ENCODE peak calls at places on chromosomes 13 and 19, in five cellular contexts. One of them, this sample, is unnamed.

GRCh38 chr13:113926951-113927660 is 46.8 kb downstream of the C13orf46 start:
- DNase-seq in astrocyte of the spinal cord: no peak
- DNase-seq in A549: no peak
- DNase-seq in tibial nerve: peak; percentile 14
- DNase-seq in neural progenitor cell: no peak
- DNase-seq in this sample: no peak

GRCh38 chr19:48513289-48514122 is 1.9 kb upstream of the LMTK3 start:
- DNase-seq in neural progenitor cell: peak; percentile 92
- DNase-seq in tibial nerve: no peak
- DNase-seq in astrocyte of the spinal cord: peak; percentile 48
- DNase-seq in A549: peak; percentile 92
- DNase-seq in this sample: peak; percentile 80

GRCh38 chr13:40401911-40402776 is 264.3 kb downstream of the FOXO1 start:
- DNase-seq in neural progenitor cell: no peak
- DNase-seq in astrocyte of the spinal cord: peak; percentile 98
- DNase-seq in tibial nerve: peak; percentile 96
- DNase-seq in A549: peak; percentile 89
- DNase-seq in this sample: peak; percentile 95

GRCh38 chr19:51501594-51502263 is at the start of gene SIGLEC12:
- DNase-seq in A549: no peak
- DNase-seq in neural progenitor cell: no peak
- DNase-seq in tibial nerve: no peak
- DNase-seq in astrocyte of the spinal cord: no peak
- DNase-seq in this sample: no peak

GRCh38 chr19:56142087-56142787 is 1.1 kb downstream of the ZNF444 start:
- DNase-seq in neural progenitor cell: no peak
- DNase-seq in A549: no peak
- DNase-seq in tibial nerve: no peak
- DNase-seq in astrocyte of the spinal cord: no peak
- DNase-seq in this sample: peak; percentile 96

GRCh38 chr19:49421039-49421877 is 2.0 kb downstream of the PTH2 start:
- DNase-seq in astrocyte of the spinal cord: peak; percentile 27
- DNase-seq in tibial nerve: no peak
- DNase-seq in A549: no peak
- DNase-seq in neural progenitor cell: peak; percentile 98
- DNase-seq in this sample: peak; percentile 70

GRCh38 chr13:60146491-60146890 is 17.2 kb downstream of the DIAPH3 start:
- DNase-seq in tibial nerve: no peak
- DNase-seq in neural progenitor cell: no peak
- DNase-seq in astrocyte of the spinal cord: peak; percentile 61
- DNase-seq in A549: no peak
- DNase-seq in this sample: no peak

GRCh38 chr13:93511011-93511410 is 284.4 kb downstream of the GPC6 start:
- DNase-seq in tibial nerve: no peak
- DNase-seq in A549: no peak
- DNase-seq in neural progenitor cell: no peak
- DNase-seq in astrocyte of the spinal cord: no peak
- DNase-seq in this sample: no peak

GRCh38 chr19:46487802-46488445 is 7.7 kb downstream of the PNMA8B start:
- DNase-seq in astrocyte of the spinal cord: peak; percentile 62
- DNase-seq in A549: peak; percentile 71
- DNase-seq in neural progenitor cell: peak; percentile 91
- DNase-seq in tibial nerve: peak; percentile 67
- DNase-seq in this sample: peak; percentile 79

GRCh38 chr19:45154064-45154827 is 6.5 kb downstream of the NKPD1 start:
- DNase-seq in astrocyte of the spinal cord: peak; percentile 85
- DNase-seq in A549: peak; percentile 73
- DNase-seq in neural progenitor cell: no peak
- DNase-seq in tibial nerve: no peak
- DNase-seq in this sample: no peak

GRCh38 chr19:48734625-48735024 is 5.8 kb downstream of the RASIP1 start:
- DNase-seq in astrocyte of the spinal cord: no peak
- DNase-seq in tibial nerve: no peak
- DNase-seq in A549: no peak
- DNase-seq in neural progenitor cell: no peak
- DNase-seq in this sample: no peak

GRCh38 chr19:6753178-6754031 is 13.8 kb downstream of the SH2D3A start:
- DNase-seq in tibial nerve: peak; percentile 70
- DNase-seq in neural progenitor cell: peak; percentile 97
- DNase-seq in A549: peak; percentile 81
- DNase-seq in astrocyte of the spinal cord: peak; percentile 46
- DNase-seq in this sample: peak; percentile 67

GRCh38 chr13:25095862-25096453 is at the start of gene PABPC3:
- DNase-seq in astrocyte of the spinal cord: peak; percentile 6
- DNase-seq in neural progenitor cell: no peak
- DNase-seq in tibial nerve: no peak
- DNase-seq in A549: no peak
- DNase-seq in this sample: no peak

GRCh38 chr19:14250870-14251269 is 44.9 kb upstream of the ADGRL1 start:
- DNase-seq in neural progenitor cell: no peak
- DNase-seq in astrocyte of the spinal cord: no peak
- DNase-seq in tibial nerve: no peak
- DNase-seq in A549: no peak
- DNase-seq in this sample: no peak

GRCh38 chr19:5967994-5968430 is 9.9 kb downstream of the RANBP3 start:
- DNase-seq in astrocyte of the spinal cord: peak; percentile 73
- DNase-seq in neural progenitor cell: peak; percentile 79
- DNase-seq in A549: peak; percentile 68
- DNase-seq in tibial nerve: peak; percentile 43
- DNase-seq in this sample: peak; percentile 80

GRCh38 chr19:13764101-13764807 is at the start of gene MRI1:
- DNase-seq in astrocyte of the spinal cord: peak; percentile 63
- DNase-seq in tibial nerve: peak; percentile 60
- DNase-seq in neural progenitor cell: peak; percentile 65
- DNase-seq in A549: peak; percentile 40
- DNase-seq in this sample: peak; percentile 81

GRCh38 chr13:110305949-110306339 is 1.0 kb downstream of the COL4A1 start:
- DNase-seq in tibial nerve: no peak
- DNase-seq in astrocyte of the spinal cord: no peak
- DNase-seq in neural progenitor cell: no peak
- DNase-seq in A549: no peak
- DNase-seq in this sample: no peak

GRCh38 chr13:103883152-103883551 is 816.9 kb upstream of the SLC10A2 start:
- DNase-seq in A549: peak; percentile 79
- DNase-seq in neural progenitor cell: peak; percentile 83
- DNase-seq in tibial nerve: peak; percentile 83
- DNase-seq in astrocyte of the spinal cord: peak; percentile 96
- DNase-seq in this sample: peak; percentile 85

GRCh38 chr13:65914707-65915106 is 1315.4 kb downstream of the PCDH9 start:
- DNase-seq in A549: no peak
- DNase-seq in neural progenitor cell: no peak
- DNase-seq in astrocyte of the spinal cord: peak; percentile 65
- DNase-seq in tibial nerve: no peak
- DNase-seq in this sample: no peak

GRCh38 chr13:64075543-64076271 is 2660.1 kb upstream of the PCDH20 start:
- DNase-seq in astrocyte of the spinal cord: no peak
- DNase-seq in neural progenitor cell: no peak
- DNase-seq in A549: no peak
- DNase-seq in tibial nerve: no peak
- DNase-seq in this sample: no peak

GRCh38 chr13:79320433-79320832 is 85.6 kb downstream of the RBM26 start:
- DNase-seq in neural progenitor cell: no peak
- DNase-seq in A549: no peak
- DNase-seq in tibial nerve: no peak
- DNase-seq in astrocyte of the spinal cord: no peak
- DNase-seq in this sample: no peak

GRCh38 chr13:99991806-99992242 is 10.2 kb downstream of the ZIC2 start:
- DNase-seq in tibial nerve: no peak
- DNase-seq in astrocyte of the spinal cord: peak; percentile 49
- DNase-seq in neural progenitor cell: peak; percentile 83
- DNase-seq in A549: no peak
- DNase-seq in this sample: no peak

GRCh38 chr19:30649934-30650614 is 277.9 kb downstream of the ZNF536 start:
- DNase-seq in tibial nerve: no peak
- DNase-seq in astrocyte of the spinal cord: peak; percentile 51
- DNase-seq in A549: peak; percentile 72
- DNase-seq in neural progenitor cell: peak; percentile 68
- DNase-seq in this sample: peak; percentile 64

GRCh38 chr13:30898721-30899188 is 7.3 kb upstream of the MEDAG start:
- DNase-seq in neural progenitor cell: no peak
- DNase-seq in tibial nerve: peak; percentile 31
- DNase-seq in A549: peak; percentile 13
- DNase-seq in astrocyte of the spinal cord: peak; percentile 98
- DNase-seq in this sample: no peak

GRCh38 chr13:26760835-26761582 is 423 bp upstream of the GPR12 start:
- DNase-seq in tibial nerve: no peak
- DNase-seq in astrocyte of the spinal cord: no peak
- DNase-seq in A549: no peak
- DNase-seq in neural progenitor cell: peak; percentile 45
- DNase-seq in this sample: no peak
- H3K4me3 ChIP-seq in tibial nerve: no peak overlapping the region
- H3K4me3 ChIP-seq in astrocyte of the spinal cord: no peak overlapping the region
- H3K4me3 ChIP-seq in A549: no peak overlapping the region
- H3K4me3 ChIP-seq in neural progenitor cell: peak overlapping the region; percentile 51
- H3K4me3 ChIP-seq in this sample: no peak overlapping the region

GRCh38 chr13:98798849-98799645 is 46.6 kb upstream of the SLC15A1 start:
- DNase-seq in neural progenitor cell: no peak
- DNase-seq in A549: no peak
- DNase-seq in astrocyte of the spinal cord: peak; percentile 38
- DNase-seq in tibial nerve: no peak
- DNase-seq in this sample: no peak
- H3K4me3 ChIP-seq in neural progenitor cell: no peak overlapping the region
- H3K4me3 ChIP-seq in A549: no peak overlapping the region
- H3K4me3 ChIP-seq in astrocyte of the spinal cord: no peak overlapping the region
- H3K4me3 ChIP-seq in tibial nerve: no peak overlapping the region
- H3K4me3 ChIP-seq in this sample: no peak overlapping the region

GRCh38 chr13:32473650-32474049 is 45.7 kb upstream of the N4BP2L1 start:
- DNase-seq in neural progenitor cell: no peak
- DNase-seq in A549: no peak
- DNase-seq in astrocyte of the spinal cord: no peak
- DNase-seq in tibial nerve: no peak
- DNase-seq in this sample: no peak
- H3K4me3 ChIP-seq in neural progenitor cell: no peak overlapping the region
- H3K4me3 ChIP-seq in A549: no peak overlapping the region
- H3K4me3 ChIP-seq in astrocyte of the spinal cord: no peak overlapping the region
- H3K4me3 ChIP-seq in tibial nerve: no peak overlapping the region
- H3K4me3 ChIP-seq in this sample: no peak overlapping the region

DNA sequence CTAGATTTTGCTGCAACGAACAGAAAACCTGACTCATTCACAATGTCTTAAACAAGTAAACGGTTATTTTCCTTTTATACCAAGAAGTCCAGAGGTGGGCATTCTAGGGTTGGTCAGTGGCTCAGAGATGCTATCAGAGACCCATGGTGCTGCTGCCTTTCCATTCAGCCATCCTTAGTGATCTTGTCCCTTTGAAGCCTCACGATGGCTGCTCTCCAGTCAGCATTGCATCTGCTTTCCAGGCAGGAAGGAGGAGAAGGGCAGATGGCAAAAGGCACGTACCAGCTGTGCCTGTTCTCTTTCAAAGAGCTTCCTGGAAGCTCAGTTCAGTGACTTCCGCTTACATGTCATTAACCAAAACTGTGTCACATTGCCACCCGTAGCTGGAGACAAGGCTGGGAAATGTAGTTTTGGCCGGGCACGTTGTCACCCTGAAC is 30.1 kb downstream of the WDFY2 start:
- DNase-seq in tibial nerve: no peak
- DNase-seq in astrocyte of the spinal cord: no peak
- DNase-seq in neural progenitor cell: no peak
- DNase-seq in A549: no peak
- DNase-seq in this sample: peak; percentile 41
- H3K4me3 ChIP-seq in tibial nerve: no peak overlapping the region
- H3K4me3 ChIP-seq in astrocyte of the spinal cord: no peak overlapping the region
- H3K4me3 ChIP-seq in neural progenitor cell: no peak overlapping the region
- H3K4me3 ChIP-seq in A549: no peak overlapping the region
- H3K4me3 ChIP-seq in this sample: no peak overlapping the region

GRCh38 chr13:28533049-28533436 is 38.1 kb upstream of the FLT1 start:
- DNase-seq in tibial nerve: no peak
- DNase-seq in A549: no peak
- DNase-seq in astrocyte of the spinal cord: no peak
- DNase-seq in neural progenitor cell: no peak
- DNase-seq in this sample: no peak
- H3K4me3 ChIP-seq in tibial nerve: peak overlapping the region; percentile 15
- H3K4me3 ChIP-seq in A549: peak overlapping the region; percentile 42
- H3K4me3 ChIP-seq in astrocyte of the spinal cord: peak overlapping the region; percentile 29
- H3K4me3 ChIP-seq in neural progenitor cell: peak overlapping the region; percentile 66
- H3K4me3 ChIP-seq in this sample: no peak overlapping the region

GRCh38 chr13:32632343-32632910 is 46.2 kb downstream of the PDS5B start:
- DNase-seq in astrocyte of the spinal cord: no peak
- DNase-seq in A549: no peak
- DNase-seq in tibial nerve: no peak
- DNase-seq in neural progenitor cell: no peak
- DNase-seq in this sample: no peak
- H3K4me3 ChIP-seq in astrocyte of the spinal cord: no peak overlapping the region
- H3K4me3 ChIP-seq in A549: no peak overlapping the region
- H3K4me3 ChIP-seq in tibial nerve: no peak overlapping the region
- H3K4me3 ChIP-seq in neural progenitor cell: no peak overlapping the region
- H3K4me3 ChIP-seq in this sample: no peak overlapping the region

GRCh38 chr13:96003304-96003703 is 49.9 kb downstream of the UGGT2 start:
- DNase-seq in neural progenitor cell: no peak
- DNase-seq in astrocyte of the spinal cord: peak; percentile 15
- DNase-seq in A549: peak; percentile 17
- DNase-seq in tibial nerve: no peak
- DNase-seq in this sample: no peak

DNA sequence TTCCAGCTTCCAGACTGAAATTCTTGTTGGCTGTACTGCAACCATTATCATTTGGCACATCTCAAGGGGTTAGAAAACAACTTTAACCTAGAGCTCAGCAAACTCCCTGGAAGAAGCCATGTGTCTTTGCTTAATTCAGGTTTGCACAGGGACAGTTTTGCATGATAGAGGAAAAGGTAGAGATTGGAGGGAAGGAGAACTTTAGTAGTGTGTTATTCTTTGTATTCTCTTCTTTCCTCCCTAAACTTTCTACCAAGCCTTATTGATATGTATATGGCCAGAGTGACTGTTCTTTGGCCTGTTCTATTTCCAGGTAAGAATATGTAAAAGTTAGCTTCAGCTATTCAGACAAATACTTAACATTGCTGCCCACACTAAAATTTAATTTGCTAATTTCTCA is 53.1 kb downstream of the UGGT2 start:
- DNase-seq in neural progenitor cell: no peak
- DNase-seq in A549: no peak
- DNase-seq in astrocyte of the spinal cord: no peak
- DNase-seq in tibial nerve: no peak
- DNase-seq in this sample: no peak
- H3K4me3 ChIP-seq in neural progenitor cell: no peak overlapping the region
- H3K4me3 ChIP-seq in A549: no peak overlapping the region
- H3K4me3 ChIP-seq in astrocyte of the spinal cord: no peak overlapping the region
- H3K4me3 ChIP-seq in tibial nerve: no peak overlapping the region
- H3K4me3 ChIP-seq in this sample: no peak overlapping the region